ENCODE peak calls at places on chromosomes 11 and 22, in five cellular contexts. X, C, Q, K and U are unnamed samples.

GRCh38 chr11:95720219-95720618 is 69.4 kb downstream of the FAM76B start:
- DNase-seq in Q (no peak), X (no peak), K (no peak), C (no peak), U (no peak)

GRCh38 chr22:48240935-48241230 is 1478.4 kb downstream of the TBC1D22A start:
- DNase-seq in Q (no peak), X (no peak), K (no peak), C (no peak), U (no peak)

GRCh38 chr22:19271856-19272535 is 19.5 kb downstream of the CLTCL1 start:
- DNase-seq in X (no peak), K (no peak), C (no peak), Q (no peak), U (no peak)

GRCh38 chr22:40976866-40977700 is 25.9 kb downstream of the RBX1 start:
- DNase-seq in X (no peak), K (no peak), Q (no peak), C (no peak), U (no peak)

GRCh38 chr22:44369241-44369652 is 56.5 kb upstream of the SHISAL1 start:
- DNase-seq in C (no peak), X (no peak), K (no peak), Q (peak), U (no peak)

GRCh38 chr11:111376453-111376871 is 2.6 kb downstream of the POU2AF1 start:
- DNase-seq in X (no peak), Q (no peak), K (no peak), C (no peak), U (no peak)

GRCh38 chr11:104663190-104664140 is 234.8 kb downstream of the CASP12 start:
- DNase-seq in K (no peak), C (no peak), X (peak), Q (no peak), U (no peak)

GRCh38 chr22:35742342-35743100 is 24.8 kb downstream of the APOL5 start:
- DNase-seq in C (no peak), K (no peak), Q (no peak), X (no peak), U (no peak)

GRCh38 chr11:14075118-14075601 is 112.6 kb downstream of the SPON1 start:
- DNase-seq in Q (no peak), K (no peak), X (no peak), C (no peak), U (no peak)

GRCh38 chr11:107916671-107917241 is 11.5 kb upstream of the RAB39A start:
- DNase-seq in C (no peak), Q (no peak), X (no peak), K (no peak), U (no peak)

GRCh38 chr11:131809203-131809948 is 439.0 kb downstream of the NTM start:
- DNase-seq in Q (no peak), K (no peak), X (no peak), C (no peak), U (no peak)

GRCh38 chr11:61922539-61922938 is 5.2 kb upstream of the RAB3IL1 start:
- DNase-seq in C (peak), Q (no peak), K (no peak), X (no peak), U (no peak)

GRCh38 chr11:118877487-118878173 is 6.1 kb upstream of the CXCR5 start:
- DNase-seq in Q (no peak), K (no peak), X (no peak), C (no peak), U (no peak)

GRCh38 chr11:124878497-124879228 is 13.4 kb downstream of the ROBO3 start:
- DNase-seq in C (no peak), K (no peak), Q (no peak), X (no peak), U (no peak)

GRCh38 chr22:24894220-24894975 is 52.1 kb downstream of the LHFPL7 start:
- DNase-seq in X (peak), C (peak), Q (peak), K (peak), U (peak)

GRCh38 chr11:19524171-19524671 is 188.4 kb upstream of the NAV2 start:
- DNase-seq in Q (peak), X (no peak), K (no peak), C (no peak), U (no peak)